ENCODE peak calls at places on chromosomes 5 and 9, in five cellular contexts. S is tibial artery, B is GM23248, F is IMR-90, Q is fibroblast of pulmonary artery. K is an unnamed sample.

GRCh38 chr5:126676195-126676624 is 75.5 kb downstream of the PHAX start:
- DNase-seq in S (peak; percentile 31), Q (peak; percentile 73), B (peak; percentile 72), F (peak; percentile 60), K (peak; percentile 18)

GRCh38 chr5:43620944-43621505 is 18.0 kb downstream of the NNT start:
- DNase-seq in B (no peak), S (no peak), Q (no peak), F (no peak), K (no peak)

GRCh38 chr5:148791334-148791667 is 35.1 kb upstream of the ADRB2 start:
- DNase-seq in S (no peak), B (peak; percentile 74), Q (no peak), F (peak; percentile 84), K (no peak)

GRCh38 chr5:127517110-127517479 is 345 bp upstream of the PRRC1 start:
- DNase-seq in F (peak; percentile 23), S (no peak), B (no peak), Q (no peak), K (no peak)

GRCh38 chr9:78054180-78054579 is 22.6 kb upstream of the GNAQ start:
- DNase-seq in S (no peak), F (no peak), B (no peak), Q (no peak), K (no peak)

GRCh38 chr5:23332650-23333251 is 174.7 kb upstream of the PRDM9 start:
- DNase-seq in S (no peak), B (peak; percentile 20), Q (peak; percentile 45), F (no peak), K (no peak)

GRCh38 chr9:130995399-130995941 is 13.5 kb upstream of the LAMC3 start:
- DNase-seq in B (peak; percentile 58), Q (peak; percentile 58), F (peak; percentile 56), S (peak; percentile 54), K (no peak)

GRCh38 chr9:113505963-113506624 is 42.6 kb downstream of the RGS3 start:
- DNase-seq in F (no peak), Q (no peak), S (no peak), B (no peak), K (no peak)

GRCh38 chr5:143025971-143026370 is 255.8 kb downstream of the ARHGAP26 start:
- DNase-seq in S (no peak), B (no peak), Q (no peak), F (peak; percentile 67), K (no peak)

DNA sequence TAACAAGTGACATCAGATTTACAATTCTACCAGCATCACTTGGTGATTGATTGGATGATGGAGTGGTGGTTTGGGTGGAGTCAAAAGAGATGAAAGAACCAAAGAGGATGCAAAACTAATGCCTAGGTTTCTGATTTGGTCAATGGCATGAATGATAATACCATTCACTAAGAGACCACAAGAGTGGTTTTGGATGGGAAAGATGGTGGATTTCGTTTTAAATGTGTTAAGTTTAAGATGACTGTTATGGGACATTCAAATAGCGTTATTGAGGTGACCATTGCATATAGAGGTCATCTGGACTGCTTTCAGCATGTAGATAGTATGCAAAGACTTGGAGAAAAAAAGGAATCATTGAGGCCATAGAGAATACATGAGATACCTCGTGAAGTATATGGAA is 3.6 kb downstream of the SMC5 start:
- DNase-seq in F (no peak), S (no peak), B (no peak), Q (no peak), K (no peak)
- H3K4me3 ChIP-seq in F (no peak overlapping the region), S (no peak overlapping the region), B (no peak overlapping the region), Q (no peak overlapping the region), K (no peak overlapping the region)

DNA sequence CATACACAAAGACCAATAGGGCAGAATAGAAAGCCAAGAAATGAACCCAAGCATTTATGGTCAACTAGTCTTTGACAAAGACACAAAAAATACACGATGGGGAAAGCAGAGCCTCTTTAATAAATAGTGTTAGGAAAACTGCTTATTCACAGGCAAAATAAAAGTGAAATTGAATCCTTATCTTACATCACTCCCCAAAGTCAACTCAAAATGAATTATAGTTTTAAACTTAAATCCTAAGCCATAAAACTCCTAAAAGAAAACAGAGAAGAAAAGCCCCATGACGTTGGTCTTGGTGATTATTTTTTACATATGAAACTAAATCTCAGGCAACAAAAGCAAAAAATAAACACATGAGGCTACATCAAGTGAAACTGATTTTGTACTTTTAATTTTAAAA is 46.8 kb downstream of the CHSY3 start:
- DNase-seq in Q (no peak), B (no peak), F (no peak), S (no peak), K (no peak)
- H3K4me3 ChIP-seq in Q (no peak overlapping the region), B (no peak overlapping the region), F (no peak overlapping the region), S (no peak overlapping the region), K (no peak overlapping the region)

GRCh38 chr5:50745221-50745620 is 78.8 kb downstream of the PARP8 start:
- DNase-seq in S (no peak), B (no peak), F (no peak), Q (no peak), K (no peak)

GRCh38 chr5:50749873-50750272 is 83.4 kb downstream of the PARP8 start:
- DNase-seq in F (no peak), B (no peak), S (no peak), Q (no peak), K (no peak)

GRCh38 chr5:50749181-50749580 is 82.7 kb downstream of the PARP8 start:
- DNase-seq in S (no peak), F (no peak), B (no peak), Q (no peak), K (no peak)

GRCh38 chr5:50740832-50741231 is 74.4 kb downstream of the PARP8 start:
- DNase-seq in B (no peak), Q (no peak), F (no peak), S (no peak), K (no peak)

DNA sequence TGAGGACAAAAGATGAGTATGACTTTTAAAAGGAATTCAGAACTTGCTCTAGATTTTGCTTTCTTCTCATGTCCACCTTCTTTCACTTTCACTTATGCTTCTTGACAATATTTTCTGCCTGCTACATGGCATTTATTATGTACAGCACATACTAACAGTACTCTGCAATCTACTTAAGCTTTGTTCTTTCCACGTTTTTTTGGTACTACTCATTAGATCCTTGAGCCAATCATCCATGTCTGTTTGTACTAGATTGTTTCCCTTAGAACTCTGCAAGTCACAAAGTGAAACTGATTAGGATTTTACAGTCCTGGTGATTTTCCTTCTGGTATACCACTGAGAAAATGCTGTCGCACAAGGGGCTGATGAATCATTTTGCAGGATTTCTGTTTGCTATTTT is 78.3 kb downstream of the PARP8 start:
- DNase-seq in F (peak; percentile 74), S (no peak), Q (peak; percentile 11), B (peak; percentile 46), K (peak; percentile 23)
- H3K4me3 ChIP-seq in F (peak overlapping the region; percentile 53), S (peak overlapping the region; percentile 40), Q (peak overlapping the region; percentile 21), B (peak overlapping the region; percentile 66), K (peak overlapping the region; percentile 31)

DNA sequence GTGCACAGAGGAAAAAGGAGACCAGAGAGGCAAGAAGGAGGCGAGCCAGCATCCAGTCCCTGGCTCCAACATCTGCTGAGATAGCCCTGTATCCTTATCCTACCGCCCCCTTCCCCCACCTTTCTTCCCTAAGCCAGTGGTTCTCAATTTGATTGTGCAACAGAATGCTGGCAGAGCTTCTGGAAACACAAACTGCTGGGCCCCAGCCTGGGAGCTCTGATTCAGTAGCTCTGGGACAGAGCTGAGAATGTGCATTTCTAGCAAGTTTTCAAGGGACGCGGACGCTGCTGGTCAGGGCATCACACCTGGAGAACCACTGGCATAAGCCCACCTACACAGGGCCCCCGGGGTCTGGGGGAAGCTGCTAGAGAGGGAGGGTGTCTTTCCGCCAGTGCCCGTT is 21.1 kb downstream of the AK8 start:
- DNase-seq in Q (peak; percentile 87), B (peak; percentile 84), S (peak; percentile 86), F (peak; percentile 72), K (peak; percentile 41)
- H3K4me3 ChIP-seq in Q (no peak overlapping the region), B (no peak overlapping the region), S (no peak overlapping the region), F (no peak overlapping the region), K (no peak overlapping the region)

DNA sequence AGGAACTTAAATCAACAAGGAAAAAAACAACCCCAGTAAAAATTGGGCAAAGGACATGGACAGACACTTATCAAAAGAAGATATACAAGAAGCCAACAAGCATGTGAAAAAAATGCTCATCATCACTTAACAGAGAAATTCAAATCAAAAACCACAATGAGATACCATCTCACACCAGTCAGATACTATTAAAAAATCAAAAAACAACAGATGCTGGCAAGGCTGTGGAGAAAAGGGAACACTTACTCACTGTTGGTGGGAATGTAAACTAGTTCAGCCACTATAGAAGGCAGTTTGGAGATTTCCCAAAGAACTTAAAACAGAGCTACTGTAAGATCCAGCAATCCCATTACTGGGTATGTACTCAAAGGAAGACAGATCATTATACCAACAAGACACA is 157.5 kb downstream of the EDIL3 start:
- DNase-seq in B (no peak), Q (no peak), F (peak; percentile 14), S (no peak), K (no peak)
- H3K4me3 ChIP-seq in B (no peak overlapping the region), Q (no peak overlapping the region), F (no peak overlapping the region), S (no peak overlapping the region), K (no peak overlapping the region)

GRCh38 chr5:159031513-159031912 is 68.2 kb downstream of the EBF1 start:
- DNase-seq in F (peak; percentile 57), S (no peak), Q (peak; percentile 31), B (no peak), K (no peak)
- H3K4me3 ChIP-seq in F (no peak overlapping the region), S (peak overlapping the region; percentile 10), Q (no peak overlapping the region), B (no peak overlapping the region), K (no peak overlapping the region)

GRCh38 chr5:10535237-10535530 is 28.7 kb upstream of the ANKRD33B start:
- DNase-seq in F (no peak), S (no peak), B (no peak), Q (no peak), K (no peak)

GRCh38 chr5:10530601-10531320 is 33.1 kb upstream of the ANKRD33B start:
- DNase-seq in S (no peak), Q (no peak), F (no peak), B (no peak), K (no peak)

GRCh38 chr5:10532421-10532820 is 31.4 kb upstream of the ANKRD33B start:
- DNase-seq in F (no peak), Q (no peak), B (no peak), S (no peak), K (no peak)

GRCh38 chr5:10534491-10535236 is 29.2 kb upstream of the ANKRD33B start:
- DNase-seq in Q (no peak), F (no peak), S (no peak), B (no peak), K (no peak)

GRCh38 chr5:10533218-10533617 is 30.7 kb upstream of the ANKRD33B start:
- DNase-seq in B (no peak), F (no peak), S (no peak), Q (no peak), K (no peak)
- H3K4me3 ChIP-seq in B (no peak overlapping the region), F (no peak overlapping the region), S (no peak overlapping the region), Q (no peak overlapping the region), K (no peak overlapping the region)

K was measured in AG04450.